ENCODE peak calls at places on chromosomes 1 and 21, in eight cellular contexts. H is activated CD4-positive, alpha-beta T cell treated with anti-CD3 and anti-CD28 coated beads, Interleukin-2, amount 50 U/mL, for 24 hours; W is PC-3; E is NCI-H1930; S is A172; V is Daoy; O is heart left ventricle; B is AG04450. D is an unnamed sample.

GRCh38 chr1:228298471-228298870 is 90.6 kb downstream of the OBSCN start:
- DNase-seq in H (no peak), W (no peak), E (no peak), S (no peak), V (no peak), O (peak; percentile 17), B (no peak), D (no peak)

GRCh38 chr1:229002037-229002436 is 266.8 kb downstream of the RHOU start:
- DNase-seq in H (no peak), W (no peak), E (no peak), S (no peak), V (no peak), O (no peak), B (no peak), D (no peak)

GRCh38 chr1:232183802-232184201 is 446.1 kb downstream of the SIPA1L2 start:
- DNase-seq in H (no peak), W (no peak), E (no peak), S (no peak), V (no peak), O (no peak), B (no peak), D (no peak)

GRCh38 chr1:2546515-2547209 is 9.5 kb upstream of the TNFRSF14 start:
- DNase-seq in H (no peak), W (peak; percentile 98), E (no peak), S (peak; percentile 77), V (peak; percentile 94), O (peak; percentile 90), B (no peak), D (peak; percentile 89)

GRCh38 chr1:9659328-9659727 is 7.8 kb downstream of the PIK3CD start:
- DNase-seq in H (no peak), W (peak; percentile 10), E (no peak), S (no peak), V (peak; percentile 52), O (no peak), B (peak; percentile 69), D (no peak)

GRCh38 chr21:36203603-36203889 is 46.9 kb downstream of the DOP1B start:
- DNase-seq in H (peak; percentile 3), W (peak; percentile 86), E (no peak), S (peak; percentile 94), V (peak; percentile 92), O (no peak), B (peak; percentile 64), D (peak; percentile 80)

GRCh38 chr1:66532798-66533783 is 862 bp upstream of the SGIP1 start:
- DNase-seq in H (no peak), W (no peak), E (no peak), S (no peak), V (no peak), O (peak; percentile 47), B (peak; percentile 91), D (no peak)

GRCh38 chr1:237795558-237795957 is 95.2 kb downstream of the ZP4 start:
- DNase-seq in H (no peak), W (no peak), E (no peak), S (no peak), V (no peak), O (no peak), B (no peak), D (no peak)

GRCh38 chr1:61754545-61754944 is 12.3 kb downstream of the PATJ start:
- DNase-seq in H (no peak), W (peak; percentile 90), E (no peak), S (no peak), V (no peak), O (no peak), B (no peak), D (no peak)

GRCh38 chr1:150576794-150577556 is 2.4 kb downstream of the MCL1 start:
- DNase-seq in H (no peak), W (peak; percentile 46), E (no peak), S (no peak), V (no peak), O (no peak), B (no peak), D (no peak)

GRCh38 chr1:29465755-29466154 is 229.4 kb downstream of the PTPRU start:
- DNase-seq in H (no peak), W (peak; percentile 46), E (no peak), S (peak; percentile 6), V (no peak), O (no peak), B (peak; percentile 4), D (no peak)